ENCODE peak calls at places on chromosomes 6 and 20, in six cellular contexts. O is spleen, I is sigmoid colon, T is A549, L is uterus, B is IMR-90. H is an unnamed sample.

GRCh38 chr6:42177514-42178364 is 4.6 kb downstream of the GUCA1A start:
- DNase-seq in O (no peak), B (no peak), I (no peak), T (no peak), L (no peak), H (no peak)

GRCh38 chr6:126072834-126073233 is 86.5 kb downstream of the TRMT11 start:
- DNase-seq in I (no peak), O (no peak), L (no peak), T (no peak), B (no peak), H (no peak)

GRCh38 chr6:159959976-159960384 is 8.9 kb upstream of the IGF2R start:
- DNase-seq in O (no peak), I (peak), B (peak), L (peak), T (no peak), H (no peak)

GRCh38 chr6:159683722-159684304 is 9.2 kb downstream of the SOD2 start:
- DNase-seq in L (no peak), B (no peak), T (no peak), O (no peak), I (no peak), H (no peak)

GRCh38 chr6:149210376-149210775 is 107.1 kb upstream of the TAB2 start:
- DNase-seq in T (no peak), L (no peak), B (peak), I (no peak), O (no peak), H (no peak)

GRCh38 chr20:46995561-46996142 is 101.0 kb downstream of the EYA2 start:
- DNase-seq in L (no peak), I (no peak), B (no peak), O (peak), T (no peak), H (no peak)

GRCh38 chr6:15089569-15090144 is 156.2 kb upstream of the JARID2 start:
- DNase-seq in O (peak), T (no peak), I (no peak), B (no peak), L (peak), H (no peak)

GRCh38 chr20:43560974-43561373 is 2.1 kb downstream of the SGK2 start:
- DNase-seq in T (no peak), L (no peak), I (no peak), B (no peak), O (peak), H (no peak)

GRCh38 chr6:21808045-21808470 is 214.5 kb downstream of the SOX4 start:
- DNase-seq in T (peak), L (peak), O (no peak), B (peak), I (no peak), H (peak)

GRCh38 chr20:57603120-57603519 is 17.1 kb downstream of the ZBP1 start:
- DNase-seq in I (no peak), O (no peak), B (no peak), T (no peak), L (no peak), H (no peak)

GRCh38 chr6:79249136-79249535 is 14.7 kb upstream of the HMGN3 start:
- DNase-seq in L (no peak), I (no peak), T (no peak), O (no peak), B (no peak), H (no peak)

GRCh38 chr6:119643866-119644265 is 294.3 kb upstream of the MAN1A1 start:
- DNase-seq in L (no peak), O (no peak), I (no peak), T (no peak), B (no peak), H (no peak)

GRCh38 chr20:22586645-22587310 is 2.4 kb upstream of the FOXA2 start:
- DNase-seq in L (no peak), T (peak), O (no peak), I (no peak), B (no peak), H (no peak)

GRCh38 chr6:161394437-161394836 is 120.6 kb upstream of the AGPAT4 start:
- DNase-seq in I (no peak), O (no peak), B (no peak), T (no peak), L (no peak), H (no peak)

GRCh38 chr6:167546611-167547327 is 221.9 kb downstream of the TTLL2 start:
- DNase-seq in I (no peak), T (no peak), O (no peak), B (no peak), L (no peak), H (no peak)

GRCh38 chr6:151387581-151387980 is 3.8 kb downstream of the ZBTB2 start:
- DNase-seq in O (no peak), I (no peak), B (peak), L (no peak), T (no peak), H (no peak)

GRCh38 chr6:6546318-6547110 is 42.0 kb upstream of the LY86 start:
- DNase-seq in T (no peak), I (no peak), O (peak), L (peak), B (peak), H (no peak)

GRCh38 chr20:45378191-45378590 is at the start of gene TP53TG5:
- DNase-seq in L (no peak), O (no peak), I (no peak), B (no peak), T (no peak), H (no peak)

GRCh38 chr20:32316667-32317066 is 39.2 kb downstream of the KIF3B start:
- DNase-seq in T (peak), I (no peak), B (peak), L (no peak), O (no peak), H (peak)

GRCh38 chr6:155314773-155315515 is 660 bp upstream of the TFB1M start:
- DNase-seq in I (peak), B (peak), T (peak), O (no peak), L (peak), H (peak)

GRCh38 chr6:151225919-151226318 is 13.8 kb upstream of the AKAP12 start:
- DNase-seq in L (no peak), O (no peak), B (no peak), T (no peak), I (no peak), H (no peak)

GRCh38 chr6:152401978-152402377 is 235.2 kb downstream of the SYNE1 start:
- DNase-seq in L (no peak), O (no peak), T (peak), B (peak), I (no peak), H (peak)

DNA sequence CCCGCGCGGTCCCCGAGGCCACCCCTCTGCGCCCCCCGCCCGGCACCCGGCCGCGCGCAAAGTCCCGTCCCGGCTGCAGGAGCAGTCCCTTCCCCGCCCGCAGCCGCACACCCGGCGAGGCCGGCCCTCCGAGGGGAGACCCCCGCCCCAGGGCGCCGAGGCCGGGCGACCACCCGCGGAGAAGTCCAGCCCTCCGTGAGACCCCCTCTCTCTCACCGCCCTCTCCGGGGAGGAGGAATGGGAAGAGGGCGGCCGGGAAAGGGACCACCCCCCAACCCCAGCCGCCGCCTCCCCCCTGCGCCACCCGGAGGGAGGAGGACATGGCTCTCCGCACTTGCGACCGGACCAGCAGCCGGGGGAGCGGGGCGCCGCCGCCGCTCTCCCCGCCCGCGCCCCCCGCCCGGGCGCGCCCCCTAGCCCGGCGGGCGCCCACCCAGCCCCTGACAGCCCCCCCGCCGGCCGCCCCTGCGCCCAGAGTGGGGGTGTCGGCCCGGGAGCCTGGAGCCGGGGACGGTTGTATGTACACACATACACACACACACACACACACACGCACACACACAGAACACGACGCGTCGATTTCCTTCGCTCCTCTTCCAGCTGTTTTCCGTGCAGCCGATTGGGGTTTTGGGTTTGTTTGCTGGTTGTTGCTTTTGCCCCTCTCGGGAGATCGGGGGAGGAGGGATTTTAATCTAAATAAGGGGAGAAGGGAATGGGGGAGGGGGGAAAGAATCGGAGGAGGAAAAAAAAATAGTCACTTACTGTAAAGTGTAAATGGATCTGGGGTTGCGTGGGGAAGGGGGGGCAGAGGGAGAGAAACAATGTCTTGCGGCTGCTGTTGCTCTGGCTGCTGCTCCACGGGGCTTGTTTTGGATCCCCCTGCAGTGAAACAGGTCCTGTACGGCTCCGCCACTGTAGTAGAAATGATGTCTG is at the start of gene ATXN1:
- DNase-seq in I (peak), T (peak), B (peak), L (peak), O (peak), H (peak)
- TF ChIP-seq POLR2A in I (peak), T (no peak), B (peak), L (peak), O (no peak), H (no peak)

GRCh38 chr20:50017576-50018248 is 34.9 kb downstream of the SNAI1 start:
- DNase-seq in T (no peak), L (no peak), I (no peak), B (no peak), O (no peak), H (no peak)
- TF ChIP-seq POLR2A in T (no peak), L (no peak), I (no peak), B (no peak), O (no peak), H (no peak)

GRCh38 chr20:14142171-14142570 is 146.9 kb downstream of the MACROD2 start:
- DNase-seq in T (peak), B (peak), O (no peak), L (no peak), I (no peak), H (no peak)
- TF ChIP-seq POLR2A in T (no peak), B (no peak), O (no peak), L (no peak), I (no peak), H (no peak)

DNA sequence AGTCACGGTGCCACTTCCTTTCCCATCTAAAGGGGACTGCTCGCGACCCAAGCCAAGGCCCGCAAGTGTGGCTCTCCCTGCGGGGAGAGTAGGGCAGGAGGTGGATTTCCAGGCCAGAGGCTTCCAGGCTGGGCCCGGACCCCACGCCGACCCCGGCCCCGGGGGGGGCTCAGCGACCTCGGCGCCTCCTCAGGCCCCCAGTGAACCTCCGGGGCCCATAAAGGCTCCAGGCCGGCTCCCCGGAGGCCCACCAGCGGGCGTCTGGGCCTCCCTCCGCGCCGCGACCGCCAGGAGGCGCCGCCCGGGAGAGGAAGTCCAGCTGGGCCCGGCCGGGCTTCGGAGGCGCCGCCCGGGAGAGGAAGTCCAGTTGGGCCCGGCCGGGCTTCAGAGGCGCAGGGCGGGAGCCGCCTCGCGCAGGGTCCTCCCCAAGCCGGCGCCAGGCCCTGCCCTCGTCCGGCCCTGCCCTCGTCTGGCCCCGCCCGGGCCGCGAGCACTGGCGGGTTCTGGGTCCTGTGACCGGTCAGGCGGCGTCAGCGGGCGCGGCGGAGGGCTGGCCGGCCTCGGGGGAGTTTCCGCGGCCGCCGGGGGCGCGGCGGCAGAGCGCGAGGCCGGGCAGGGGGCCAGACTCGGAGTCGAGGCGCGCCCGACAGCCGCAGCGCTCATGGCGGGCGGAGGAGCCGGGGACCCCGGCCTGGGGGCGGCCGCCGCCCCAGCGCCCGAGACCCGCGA is at the start of gene RAB32:
- DNase-seq in T (peak), B (peak), O (peak), L (peak), I (peak), H (peak)
- TF ChIP-seq POLR2A in T (peak), B (peak), O (no peak), L (peak), I (no peak), H (peak)

GRCh38 chr20:38924718-38925117 is 1.5 kb upstream of the FAM83D start:
- DNase-seq in B (no peak), I (no peak), L (no peak), T (no peak), O (no peak), H (no peak)

GRCh38 chr20:38920411-38920810 is 5.8 kb upstream of the FAM83D start:
- DNase-seq in L (no peak), I (no peak), B (no peak), O (no peak), T (no peak), H (no peak)

GRCh38 chr20:38919683-38920082 is 6.5 kb upstream of the FAM83D start:
- DNase-seq in T (no peak), O (no peak), L (no peak), I (no peak), B (no peak), H (no peak)

GRCh38 chr20:38918172-38918571 is 8.0 kb upstream of the FAM83D start:
- DNase-seq in B (no peak), O (no peak), I (no peak), T (no peak), L (no peak), H (no peak)

GRCh38 chr20:38920851-38921250 is 5.4 kb upstream of the FAM83D start:
- DNase-seq in T (no peak), O (no peak), B (no peak), I (no peak), L (no peak), H (no peak)
- TF ChIP-seq POLR2A in T (no peak), O (no peak), B (no peak), I (no peak), L (no peak), H (no peak)

GRCh38 chr6:29752451-29753308 is 29.4 kb downstream of the HLA-F start:
- DNase-seq in B (peak), L (peak), T (peak), I (peak), O (peak), H (peak)
- TF ChIP-seq POLR2A in B (peak), L (peak), T (peak), I (peak), O (no peak), H (peak)